ENCODE peak calls at places on chromosome 19, in ten cellular contexts. O is lower lobe of right lung; Y is fibroblast of mammary gland; C is lower leg skin; T is AG04450; E is stimulated activated CD4-positive, alpha-beta T cell treated with anti-CD3 and anti-CD28 coated beads, Interleukin-4, amount 100 ng/mL, for 48 hours; A is type B pancreatic cell; F is RCC 7860; M is GOT3; X is RWPE1. W is an unnamed sample.

GRCh38 chr19:40315812-40316475 is 30.8 kb upstream of the AKT2 start:
- DNase-seq in O (no peak), Y (no peak), C (no peak), T (no peak), E (no peak), A (no peak), F (no peak), M (no peak), X (no peak), W (no peak)

GRCh38 chr19:18589380-18590272 is 1.0 kb downstream of the REX1BD start:
- DNase-seq in O (peak; percentile 83), Y (peak; percentile 57), C (no peak), T (no peak), E (peak; percentile 66), A (no peak), F (peak; percentile 31), M (peak; percentile 32), X (peak; percentile 58), W (peak; percentile 59)

GRCh38 chr19:3370214-3370720 is 3.9 kb downstream of the NFIC start:
- DNase-seq in O (no peak), Y (no peak), C (no peak), T (no peak), E (no peak), A (no peak), F (no peak), M (no peak), X (no peak), W (no peak)

GRCh38 chr19:42473686-42474085 is 30.9 kb upstream of the CXCL17 start:
- DNase-seq in O (no peak), Y (no peak), C (no peak), T (no peak), E (no peak), A (no peak), F (no peak), M (no peak), X (no peak), W (no peak)

GRCh38 chr19:23481043-23481442 is 85.8 kb upstream of the ZNF91 start:
- DNase-seq in O (no peak), Y (no peak), C (no peak), T (no peak), E (no peak), A (no peak), F (no peak), M (no peak), X (peak; percentile 13), W (no peak)

GRCh38 chr19:49862411-49863253 is 4.7 kb downstream of the PNKP start:
- DNase-seq in O (peak; percentile 49), Y (no peak), C (no peak), T (no peak), E (no peak), A (no peak), F (no peak), M (no peak), X (no peak), W (no peak)

GRCh38 chr19:33675501-33676124 is 53.9 kb downstream of the CHST8 start:
- DNase-seq in O (no peak), Y (no peak), C (no peak), T (no peak), E (no peak), A (peak; percentile 62), F (no peak), M (no peak), X (no peak), W (no peak)

GRCh38 chr19:33231511-33231910 is 5.9 kb upstream of the SLC7A10 start:
- DNase-seq in O (no peak), Y (peak; percentile 77), C (no peak), T (peak; percentile 4), E (no peak), A (no peak), F (no peak), M (no peak), X (no peak), W (no peak)

GRCh38 chr19:15354557-15355296 is 22.4 kb upstream of the BRD4 start:
- DNase-seq in O (no peak), Y (no peak), C (no peak), T (no peak), E (no peak), A (no peak), F (no peak), M (no peak), X (no peak), W (no peak)

GRCh38 chr19:45153339-45154063 is 7.3 kb downstream of the NKPD1 start:
- DNase-seq in O (no peak), Y (peak; percentile 56), C (no peak), T (no peak), E (no peak), A (no peak), F (no peak), M (no peak), X (no peak), W (no peak)

GRCh38 chr19:12580180-12580694 is 29.0 kb upstream of the ZNF564 start:
- DNase-seq in O (no peak), Y (peak; percentile 41), C (no peak), T (peak; percentile 49), E (no peak), A (no peak), F (peak; percentile 86), M (no peak), X (peak; percentile 58), W (no peak)

GRCh38 chr19:10006335-10006708 is 4.0 kb downstream of the COL5A3 start:
- DNase-seq in O (no peak), Y (peak; percentile 87), C (no peak), T (no peak), E (no peak), A (no peak), F (no peak), M (no peak), X (no peak), W (no peak)

GRCh38 chr19:14544977-14545715 is 15.8 kb downstream of the TECR start:
- DNase-seq in O (no peak), Y (no peak), C (no peak), T (no peak), E (no peak), A (no peak), F (peak; percentile 33), M (no peak), X (no peak), W (no peak)

GRCh38 chr19:1315470-1316166 is 29.9 kb downstream of the EFNA2 start:
- DNase-seq in O (peak; percentile 66), Y (peak; percentile 34), C (no peak), T (no peak), E (peak; percentile 24), A (no peak), F (peak; percentile 25), M (no peak), X (peak; percentile 66), W (no peak)

GRCh38 chr19:43749898-43750297 is 4.9 kb downstream of the SMG9 start:
- DNase-seq in O (no peak), Y (no peak), C (no peak), T (no peak), E (no peak), A (no peak), F (no peak), M (no peak), X (no peak), W (no peak)

GRCh38 chr19:13022111-13022858 is 27.0 kb downstream of the NFIX start:
- DNase-seq in O (peak; percentile 49), Y (peak; percentile 65), C (no peak), T (peak; percentile 55), E (no peak), A (no peak), F (no peak), M (no peak), X (no peak), W (peak; percentile 33)

GRCh38 chr19:40663712-40664692 is 26.4 kb downstream of the NUMBL start:
- DNase-seq in O (no peak), Y (peak; percentile 61), C (no peak), T (no peak), E (no peak), A (no peak), F (peak; percentile 42), M (no peak), X (no peak), W (no peak)

GRCh38 chr19:2896694-2897093 is 4.0 kb upstream of the ZNF57 start:
- DNase-seq in O (no peak), Y (no peak), C (no peak), T (no peak), E (no peak), A (no peak), F (no peak), M (no peak), X (no peak), W (no peak)

GRCh38 chr19:22617614-22618325 is 16.4 kb upstream of the ZNF492 start:
- DNase-seq in O (no peak), Y (no peak), C (no peak), T (no peak), E (no peak), A (no peak), F (no peak), M (no peak), X (no peak), W (no peak)

W was measured in H4.